ENCODE peak calls at places on chromosome 17, in four cellular contexts. N, X, L and F are unnamed samples.

GRCh38 chr17:77834170-77835115 is 124.1 kb upstream of the TNRC6C start:
- DNase-seq in N (peak; percentile 18), X (no peak), L (peak; percentile 60), F (peak; percentile 21)

GRCh38 chr17:37026534-37026875 is 77.8 kb downstream of the AATF start:
- DNase-seq in N (no peak), X (no peak), L (no peak), F (no peak)

GRCh38 chr17:40598021-40598927 is 33.0 kb upstream of the CCR7 start:
- DNase-seq in N (no peak), X (no peak), L (peak; percentile 77), F (no peak)

GRCh38 chr17:58278661-58279015 is 2.1 kb downstream of the MPO start:
- DNase-seq in N (no peak), X (no peak), L (no peak), F (no peak)

GRCh38 chr17:82598256-82599011 is 49.8 kb downstream of the WDR45B start:
- DNase-seq in N (peak; percentile 60), X (no peak), L (no peak), F (no peak)

GRCh38 chr17:7021993-7022778 is 664 bp upstream of the BCL6B start:
- DNase-seq in N (peak; percentile 56), X (no peak), L (peak; percentile 34), F (peak; percentile 70)

GRCh38 chr17:35044181-35044580 is 19.3 kb downstream of the RFFL start:
- DNase-seq in N (no peak), X (no peak), L (no peak), F (no peak)

GRCh38 chr17:79558573-79558900 is 52.3 kb downstream of the RBFOX3 start:
- DNase-seq in N (no peak), X (no peak), L (no peak), F (no peak)

GRCh38 chr17:28745052-28745776 is 1.4 kb downstream of the TRAF4 start:
- DNase-seq in N (peak; percentile 62), X (no peak), L (no peak), F (no peak)

GRCh38 chr17:37373530-37374159 is 2.1 kb upstream of the C17orf78 start:
- DNase-seq in N (peak; percentile 89), X (peak; percentile 58), L (peak; percentile 29), F (peak; percentile 19)

GRCh38 chr17:4230142-4230541 is 33.6 kb downstream of the ANKFY1 start:
- DNase-seq in N (peak; percentile 81), X (peak; percentile 85), L (no peak), F (no peak)

GRCh38 chr17:83203472-83204221 is 124.2 kb downstream of the METRNL start:
- DNase-seq in N (no peak), X (no peak), L (no peak), F (peak; percentile 3)

GRCh38 chr17:76843703-76844484 is 24.3 kb upstream of the MGAT5B start:
- DNase-seq in N (no peak), X (no peak), L (no peak), F (no peak)

GRCh38 chr17:4950075-4950756 is 703 bp upstream of the ENO3 start:
- DNase-seq in N (no peak), X (no peak), L (no peak), F (no peak)

GRCh38 chr17:29278692-29279091 is 15.3 kb downstream of the NUFIP2 start:
- DNase-seq in N (no peak), X (no peak), L (no peak), F (no peak)

GRCh38 chr17:2138318-2138717 is 83.4 kb downstream of the HIC1 start:
- DNase-seq in N (no peak), X (no peak), L (no peak), F (no peak)

GRCh38 chr17:70920416-70920815 is 751.1 kb downstream of the KCNJ2 start:
- DNase-seq in N (no peak), X (no peak), L (no peak), F (no peak)

GRCh38 chr17:29615048-29615385 is 7.7 kb downstream of the CORO6 start:
- DNase-seq in N (peak; percentile 50), X (no peak), L (peak; percentile 46), F (peak; percentile 58)

GRCh38 chr17:79026345-79027273 is 2.6 kb downstream of the C1QTNF1 start:
- DNase-seq in N (peak; percentile 60), X (no peak), L (no peak), F (no peak)

GRCh38 chr17:7841309-7841621 is 7.2 kb downstream of the KDM6B start:
- DNase-seq in N (no peak), X (no peak), L (no peak), F (no peak)

GRCh38 chr17:41354538-41354937 is 3.9 kb upstream of the KRT33A start:
- DNase-seq in N (no peak), X (no peak), L (no peak), F (no peak)

GRCh38 chr17:49913226-49914095 is 55.5 kb upstream of the DLX4 start:
- DNase-seq in N (peak; percentile 28), X (no peak), L (no peak), F (no peak)

GRCh38 chr17:17841620-17842025 is 4.8 kb upstream of the SREBF1 start:
- DNase-seq in N (no peak), X (no peak), L (no peak), F (no peak)

GRCh38 chr17:41894791-41895331 is 23.9 kb downstream of the ACLY start:
- DNase-seq in N (peak; percentile 77), X (peak; percentile 76), L (no peak), F (no peak)

GRCh38 chr17:81543339-81543675 is 8.8 kb downstream of the FAAP100 start:
- DNase-seq in N (no peak), X (no peak), L (no peak), F (no peak)

GRCh38 chr17:76501018-76501826 is at the start of gene RHBDF2:
- DNase-seq in N (peak; percentile 90), X (no peak), L (peak; percentile 89), F (peak; percentile 96)

GRCh38 chr17:73480740-73481139 is 163.5 kb downstream of the SDK2 start:
- DNase-seq in N (no peak), X (no peak), L (no peak), F (no peak)

GRCh38 chr17:39144414-39144813 is 7.0 kb downstream of the PLXDC1 start:
- DNase-seq in N (peak; percentile 93), X (no peak), L (no peak), F (no peak)

GRCh38 chr17:72580321-72581127 is 459.7 kb downstream of the SOX9 start:
- DNase-seq in N (peak; percentile 88), X (no peak), L (no peak), F (no peak)

GRCh38 chr17:37512442-37513070 is 22.9 kb downstream of the DUSP14 start:
- DNase-seq in N (no peak), X (no peak), L (no peak), F (no peak)

GRCh38 chr17:17467021-17467420 is 9.8 kb upstream of the MED9 start:
- DNase-seq in N (no peak), X (no peak), L (no peak), F (no peak)

GRCh38 chr17:79246226-79246794 is 171.7 kb downstream of the ENGASE start:
- DNase-seq in N (no peak), X (no peak), L (no peak), F (no peak)

GRCh38 chr17:54906713-54907112 is 6.1 kb downstream of the TOM1L1 start:
- DNase-seq in N (no peak), X (no peak), L (no peak), F (no peak)

GRCh38 chr17:63222655-63223054 is 223.5 kb downstream of the CYB561 start:
- DNase-seq in N (peak; percentile 24), X (no peak), L (no peak), F (no peak)

GRCh38 chr17:44757918-44758413 is 822 bp upstream of the ADAM11 start:
- DNase-seq in N (no peak), X (no peak), L (no peak), F (no peak)

GRCh38 chr17:77142689-77143088 is 1.9 kb downstream of the SEC14L1 start:
- DNase-seq in N (no peak), X (no peak), L (no peak), F (no peak)